ENCODE peak calls at places on chromosomes 13 and 19, in five cellular contexts. One of them, this sample, is unnamed. For H3K27me3, the result is how much of the 10 kb centered on the place peaks cover.

GRCh38 chr13:110629735-110630134 is 14.4 kb downstream of the NAXD start:
- DNase-seq in colonic mucosa: no peak
- DNase-seq in kidney epithelial cell: no peak
- DNase-seq in upper lobe of right lung: no peak
- DNase-seq in tibial nerve: no peak
- DNase-seq in this sample: no peak

GRCh38 chr13:85724554-85725432 is 74.4 kb downstream of the SLITRK6 start:
- DNase-seq in colonic mucosa: no peak
- DNase-seq in kidney epithelial cell: no peak
- DNase-seq in upper lobe of right lung: no peak
- DNase-seq in tibial nerve: no peak
- DNase-seq in this sample: no peak

GRCh38 chr19:33894787-33895186 is 98.1 kb downstream of the KCTD15 start:
- DNase-seq in colonic mucosa: no peak
- DNase-seq in kidney epithelial cell: no peak
- DNase-seq in upper lobe of right lung: no peak
- DNase-seq in tibial nerve: no peak
- DNase-seq in this sample: no peak

GRCh38 chr13:66492479-66492878 is 737.7 kb downstream of the PCDH9 start:
- DNase-seq in colonic mucosa: no peak
- DNase-seq in kidney epithelial cell: no peak
- DNase-seq in upper lobe of right lung: no peak
- DNase-seq in tibial nerve: no peak
- DNase-seq in this sample: no peak

GRCh38 chr13:96279904-96280303 is 190.0 kb downstream of the HS6ST3 start:
- DNase-seq in colonic mucosa: no peak
- DNase-seq in kidney epithelial cell: no peak
- DNase-seq in upper lobe of right lung: no peak
- DNase-seq in tibial nerve: no peak
- DNase-seq in this sample: no peak

GRCh38 chr13:113090415-113090770 is 15.2 kb upstream of the F7 start:
- DNase-seq in colonic mucosa: no peak
- DNase-seq in kidney epithelial cell: no peak
- DNase-seq in upper lobe of right lung: peak
- DNase-seq in tibial nerve: no peak
- DNase-seq in this sample: no peak

GRCh38 chr13:42997381-42997780 is 5.3 kb upstream of the EPSTI1 start:
- DNase-seq in colonic mucosa: no peak
- DNase-seq in kidney epithelial cell: no peak
- DNase-seq in upper lobe of right lung: no peak
- DNase-seq in tibial nerve: no peak
- DNase-seq in this sample: no peak

GRCh38 chr19:18110833-18111232 is 13.3 kb downstream of the MAST3 start:
- DNase-seq in colonic mucosa: peak
- DNase-seq in kidney epithelial cell: no peak
- DNase-seq in upper lobe of right lung: no peak
- DNase-seq in tibial nerve: no peak
- DNase-seq in this sample: no peak

GRCh38 chr19:35205733-35206323 is 22.7 kb downstream of the FAM187B start:
- DNase-seq in colonic mucosa: no peak
- DNase-seq in kidney epithelial cell: no peak
- DNase-seq in upper lobe of right lung: no peak
- DNase-seq in tibial nerve: no peak
- DNase-seq in this sample: no peak

GRCh38 chr19:4297901-4298771 is 4.1 kb downstream of the TMIGD2 start:
- DNase-seq in colonic mucosa: no peak
- DNase-seq in kidney epithelial cell: no peak
- DNase-seq in upper lobe of right lung: no peak
- DNase-seq in tibial nerve: no peak
- DNase-seq in this sample: no peak

GRCh38 chr13:67351915-67352314 is 121.8 kb upstream of the PCDH9 start:
- DNase-seq in colonic mucosa: no peak
- DNase-seq in kidney epithelial cell: no peak
- DNase-seq in upper lobe of right lung: no peak
- DNase-seq in tibial nerve: no peak
- DNase-seq in this sample: no peak

DNA sequence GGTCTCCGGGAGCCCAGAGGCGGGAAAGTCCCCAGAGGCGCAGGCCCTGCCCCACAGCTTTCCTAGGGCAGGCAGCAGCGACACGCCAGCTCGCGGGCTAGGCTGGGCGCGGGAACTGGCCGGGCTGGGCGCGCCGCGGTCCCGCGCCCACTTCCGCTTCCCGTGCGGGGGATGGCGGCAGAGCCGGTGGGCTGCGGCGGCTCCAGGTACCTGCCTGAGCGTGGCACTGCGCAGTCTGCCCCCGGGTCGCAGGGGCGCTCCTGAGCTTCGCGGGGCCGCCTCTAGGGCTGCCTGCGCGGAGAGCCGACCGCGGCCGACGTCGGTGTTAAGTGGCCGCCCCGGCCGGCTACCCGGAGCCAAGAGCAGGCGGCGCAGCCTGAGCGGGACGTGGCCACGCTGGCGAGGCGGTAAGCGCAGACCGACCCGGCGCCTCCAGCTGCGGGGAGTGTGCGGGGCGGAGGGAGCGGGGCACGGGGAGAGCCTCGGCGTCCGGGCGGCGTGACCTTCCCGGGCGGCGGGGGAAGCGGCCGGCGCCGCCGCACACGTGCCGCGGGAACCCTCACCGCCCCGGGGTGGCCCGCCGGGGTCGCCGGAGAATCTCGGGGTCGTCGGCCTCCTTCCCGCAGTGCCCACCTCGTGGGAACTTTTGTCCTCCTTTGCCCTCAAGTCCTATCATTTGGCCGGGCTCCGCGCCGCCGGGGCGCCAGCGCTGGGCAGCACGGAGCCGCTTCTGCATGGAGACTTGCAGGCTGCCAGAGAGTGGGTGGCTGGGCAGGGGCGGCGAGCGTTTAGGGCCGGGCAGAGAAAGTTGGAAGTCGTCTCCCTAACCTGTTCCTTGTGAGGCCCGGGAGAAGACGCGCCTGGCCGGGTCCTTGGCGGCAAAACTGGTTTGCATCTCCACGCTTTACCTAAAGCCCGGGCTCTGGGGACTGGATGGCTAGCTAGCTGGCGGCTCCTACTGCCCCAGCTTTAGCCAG is 31.4 kb upstream of the MPHOSPH8 start:
- DNase-seq in colonic mucosa: peak
- DNase-seq in kidney epithelial cell: no peak
- DNase-seq in upper lobe of right lung: peak
- DNase-seq in tibial nerve: no peak
- DNase-seq in this sample: no peak
- H3K4me3 ChIP-seq in colonic mucosa: peak
- H3K4me3 ChIP-seq in kidney epithelial cell: peak
- H3K4me3 ChIP-seq in upper lobe of right lung: peak
- H3K4me3 ChIP-seq in tibial nerve: peak
- H3K4me3 ChIP-seq in this sample: peak

DNA sequence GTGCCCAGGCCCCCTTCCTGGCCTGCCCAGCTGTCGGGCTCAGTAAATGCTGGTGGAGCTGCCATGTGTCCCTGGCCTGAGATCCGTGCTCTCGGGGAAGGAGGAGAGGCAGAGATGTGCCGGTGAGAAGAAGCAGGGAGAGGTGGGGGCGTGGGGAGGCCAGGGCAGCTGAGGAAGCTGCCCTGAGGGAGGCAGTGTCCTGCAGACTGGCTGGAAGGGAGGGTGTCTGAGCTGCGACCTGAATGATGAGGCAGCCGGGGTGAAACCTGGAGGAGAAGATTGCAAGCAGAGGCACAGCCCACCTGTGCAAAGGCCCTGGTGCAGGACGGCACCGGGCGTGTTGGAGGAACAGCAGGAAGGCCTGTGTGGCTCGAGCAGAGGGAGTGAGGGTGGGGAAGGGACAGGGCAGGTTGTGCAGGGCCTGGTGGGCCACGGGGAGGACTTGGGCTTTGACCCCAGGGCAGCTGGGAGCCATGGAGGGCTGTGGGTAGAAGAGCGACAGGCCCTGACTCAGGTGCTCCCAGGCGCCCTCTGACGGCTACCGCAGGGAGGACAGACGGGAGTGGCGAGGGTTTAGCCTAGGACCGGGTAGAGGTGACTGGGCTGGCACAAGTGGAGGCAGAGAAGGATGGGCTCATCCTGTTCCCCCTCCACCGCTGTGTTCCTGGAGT is 14.0 kb upstream of the CELF5 start:
- DNase-seq in colonic mucosa: peak
- DNase-seq in kidney epithelial cell: no peak
- DNase-seq in upper lobe of right lung: peak
- DNase-seq in tibial nerve: peak
- DNase-seq in this sample: no peak
- TF ChIP-seq CTCF in colonic mucosa: peak
- TF ChIP-seq CTCF in kidney epithelial cell: peak
- TF ChIP-seq CTCF in upper lobe of right lung: peak
- TF ChIP-seq CTCF in tibial nerve: peak
- TF ChIP-seq CTCF in this sample: peak

DNA sequence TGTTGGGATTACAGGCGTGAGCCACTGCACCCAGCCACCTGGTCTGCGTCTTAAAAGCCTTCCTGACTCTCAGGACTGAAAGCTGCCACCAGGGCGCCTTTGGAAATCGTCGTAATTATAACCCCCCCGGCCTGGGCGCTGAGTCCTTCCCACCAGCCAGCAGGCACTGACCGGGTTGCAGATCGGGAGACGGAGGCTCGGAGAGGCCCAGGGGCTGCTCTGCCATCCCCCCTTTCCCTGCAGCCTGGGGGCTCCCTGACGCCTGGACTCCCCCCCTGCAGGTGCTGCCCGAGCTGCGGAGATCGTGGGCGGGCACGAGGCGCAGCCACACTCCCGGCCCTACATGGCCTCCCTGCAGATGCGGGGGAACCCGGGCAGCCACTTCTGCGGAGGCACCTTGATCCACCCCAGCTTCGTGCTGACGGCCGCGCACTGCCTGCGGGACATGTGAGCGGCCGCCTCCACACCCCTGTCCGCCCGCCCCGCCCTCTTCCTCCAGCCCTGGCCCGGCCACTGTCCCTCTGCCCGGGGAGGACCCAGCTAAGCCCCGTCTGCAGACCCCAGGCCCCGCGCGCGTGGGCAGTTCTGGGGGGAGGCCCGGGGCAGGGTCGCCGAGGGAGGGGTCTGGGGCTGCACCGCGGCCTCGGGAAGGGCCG is 2.5 kb downstream of the PRTN3 start:
- DNase-seq in colonic mucosa: no peak
- DNase-seq in kidney epithelial cell: no peak
- DNase-seq in upper lobe of right lung: peak
- DNase-seq in tibial nerve: no peak
- DNase-seq in this sample: no peak
- H3K27me3 ChIP-seq in colonic mucosa: under half
- H3K27me3 ChIP-seq in kidney epithelial cell: under half
- H3K27me3 ChIP-seq in upper lobe of right lung: under half
- H3K27me3 ChIP-seq in tibial nerve: half or more
- H3K27me3 ChIP-seq in this sample: under half

GRCh38 chr19:49880162-49880869 is 2.8 kb downstream of the TBC1D17 start:
- DNase-seq in colonic mucosa: peak
- DNase-seq in kidney epithelial cell: no peak
- DNase-seq in upper lobe of right lung: no peak
- DNase-seq in tibial nerve: no peak
- DNase-seq in this sample: no peak

GRCh38 chr19:49879243-49879960 is 1.9 kb downstream of the TBC1D17 start:
- DNase-seq in colonic mucosa: peak
- DNase-seq in kidney epithelial cell: no peak
- DNase-seq in upper lobe of right lung: no peak
- DNase-seq in tibial nerve: no peak
- DNase-seq in this sample: no peak

GRCh38 chr19:49877020-49877878 is at the start of the genes AKT1S1 and TBC1D17:
- DNase-seq in colonic mucosa: peak
- DNase-seq in kidney epithelial cell: peak
- DNase-seq in upper lobe of right lung: peak
- DNase-seq in tibial nerve: peak
- DNase-seq in this sample: peak

GRCh38 chr19:49877879-49878743 is 609 bp downstream of the TBC1D17 start:
- DNase-seq in colonic mucosa: peak
- DNase-seq in kidney epithelial cell: no peak
- DNase-seq in upper lobe of right lung: peak
- DNase-seq in tibial nerve: peak
- DNase-seq in this sample: peak

GRCh38 chr19:49878744-49879070 is 1.2 kb downstream of the TBC1D17 start:
- DNase-seq in colonic mucosa: peak
- DNase-seq in kidney epithelial cell: no peak
- DNase-seq in upper lobe of right lung: no peak
- DNase-seq in tibial nerve: no peak
- DNase-seq in this sample: no peak
- H3K4me3 ChIP-seq in colonic mucosa: no peak
- H3K4me3 ChIP-seq in kidney epithelial cell: no peak
- H3K4me3 ChIP-seq in upper lobe of right lung: peak
- H3K4me3 ChIP-seq in tibial nerve: peak
- H3K4me3 ChIP-seq in this sample: peak

GRCh38 chr19:11659612-11660011 is 62.3 kb downstream of the ZNF627 start:
- DNase-seq in colonic mucosa: no peak
- DNase-seq in kidney epithelial cell: no peak
- DNase-seq in upper lobe of right lung: no peak
- DNase-seq in tibial nerve: no peak
- DNase-seq in this sample: no peak
- TF ChIP-seq CTCF in colonic mucosa: no peak
- TF ChIP-seq CTCF in kidney epithelial cell: no peak
- TF ChIP-seq CTCF in upper lobe of right lung: no peak
- TF ChIP-seq CTCF in tibial nerve: no peak
- TF ChIP-seq CTCF in this sample: peak

GRCh38 chr13:108182652-108183051 is 32.7 kb downstream of the LIG4 start:
- DNase-seq in colonic mucosa: no peak
- DNase-seq in kidney epithelial cell: no peak
- DNase-seq in upper lobe of right lung: no peak
- DNase-seq in tibial nerve: no peak
- DNase-seq in this sample: no peak

GRCh38 chr13:108178105-108178504 is 37.2 kb downstream of the LIG4 start:
- DNase-seq in colonic mucosa: no peak
- DNase-seq in kidney epithelial cell: no peak
- DNase-seq in upper lobe of right lung: no peak
- DNase-seq in tibial nerve: no peak
- DNase-seq in this sample: no peak

GRCh38 chr13:108176685-108177274 is 38.6 kb downstream of the LIG4 start:
- DNase-seq in colonic mucosa: peak
- DNase-seq in kidney epithelial cell: no peak
- DNase-seq in upper lobe of right lung: no peak
- DNase-seq in tibial nerve: peak
- DNase-seq in this sample: no peak
- H3K27me3 ChIP-seq in colonic mucosa: under half
- H3K27me3 ChIP-seq in kidney epithelial cell: under half
- H3K27me3 ChIP-seq in upper lobe of right lung: under half
- H3K27me3 ChIP-seq in tibial nerve: under half
- H3K27me3 ChIP-seq in this sample: under half

This sample was measured in BJ.